ENCODE peak calls at places on chromosomes 2 and 18, in six cellular contexts. I is A549, O is sigmoid colon, X is endothelial cell of umbilical vein, N is GM12891, S is prostate gland. V is an unnamed sample.

GRCh38 chr18:24616638-24617037 is 156.2 kb downstream of the HRH4 start:
- DNase-seq in X (no peak), O (no peak), N (no peak), S (no peak), I (no peak), V (no peak)

GRCh38 chr2:157052685-157053224 is 204.8 kb upstream of the GALNT5 start:
- DNase-seq in S (no peak), I (peak), N (no peak), O (no peak), X (peak), V (peak)

GRCh38 chr2:240507060-240507777 is 50.6 kb downstream of the ANKMY1 start:
- DNase-seq in O (no peak), N (no peak), I (no peak), S (peak), X (no peak), V (no peak)

GRCh38 chr2:117470311-117471095 is 344.0 kb upstream of the DDX18 start:
- DNase-seq in O (no peak), I (peak), N (peak), X (no peak), S (peak), V (peak)

GRCh38 chr2:9779572-9780264 is 63.6 kb upstream of the TAF1B start:
- DNase-seq in N (peak), S (no peak), I (no peak), O (no peak), X (no peak), V (no peak)

GRCh38 chr2:151260492-151261239 is 997 bp downstream of the RBM43 start:
- DNase-seq in N (no peak), O (no peak), S (no peak), X (peak), I (no peak), V (no peak)

GRCh38 chr2:144937899-144938298 is 418.0 kb upstream of the ZEB2 start:
- DNase-seq in O (no peak), S (no peak), N (no peak), X (no peak), I (no peak), V (no peak)

GRCh38 chr18:3595282-3596273 is 145.6 kb downstream of the TGIF1 start:
- DNase-seq in N (no peak), I (peak), O (peak), X (peak), S (peak), V (no peak)

GRCh38 chr2:17336458-17336857 is 181.8 kb downstream of the RAD51AP2 start:
- DNase-seq in N (no peak), X (no peak), I (no peak), S (peak), O (no peak), V (no peak)

GRCh38 chr2:51710222-51710621 is 678.3 kb upstream of the NRXN1 start:
- DNase-seq in O (no peak), S (no peak), I (peak), X (no peak), N (peak), V (no peak)

GRCh38 chr2:207502799-207503198 is 27.0 kb upstream of the CREB1 start:
- DNase-seq in O (no peak), N (no peak), I (no peak), S (no peak), X (no peak), V (no peak)

GRCh38 chr2:8669157-8669852 is 12.6 kb upstream of the ID2 start:
- DNase-seq in N (no peak), S (no peak), X (no peak), I (no peak), O (no peak), V (no peak)

GRCh38 chr18:29969876-29970275 is 1072.7 kb downstream of the DSC3 start:
- DNase-seq in X (no peak), S (no peak), N (no peak), O (no peak), I (no peak), V (no peak)

GRCh38 chr2:17617508-17617907 is 77.0 kb downstream of the VSNL1 start:
- DNase-seq in S (no peak), I (no peak), N (no peak), O (no peak), X (no peak), V (no peak)

GRCh38 chr2:26330114-26330581 is 15.8 kb upstream of the SELENOI start:
- DNase-seq in N (peak), S (peak), O (peak), X (peak), I (peak), V (peak)

GRCh38 chr2:231093956-231094355 is 30.9 kb downstream of the HTR2B start:
- DNase-seq in N (no peak), X (no peak), S (no peak), I (no peak), O (no peak), V (no peak)

GRCh38 chr2:170812716-170813585 is 3.7 kb upstream of the GAD1 start:
- DNase-seq in I (peak), S (peak), X (peak), O (no peak), N (no peak), V (peak)

GRCh38 chr2:48479923-48480322 is 50.0 kb upstream of the STON1 start:
- DNase-seq in N (no peak), X (peak), O (no peak), S (no peak), I (no peak), V (no peak)

GRCh38 chr2:204434660-204435462 is 110.4 kb upstream of the PARD3B start:
- DNase-seq in I (no peak), S (no peak), O (no peak), X (no peak), N (no peak), V (no peak)

GRCh38 chr2:206158563-206159345 is 490 bp downstream of the NDUFS1 start:
- DNase-seq in X (no peak), N (no peak), S (no peak), I (peak), O (no peak), V (no peak)

GRCh38 chr2:217846321-217846743 is 156.5 kb downstream of the TNS1 start:
- DNase-seq in S (no peak), O (no peak), I (no peak), X (no peak), N (no peak), V (no peak)

GRCh38 chr2:177466337-177467195 is 74.0 kb downstream of the AGPS start:
- DNase-seq in S (no peak), I (no peak), N (no peak), O (no peak), X (no peak), V (peak)

GRCh38 chr18:36818652-36819051 is 10.2 kb downstream of the TPGS2 start:
- DNase-seq in O (no peak), S (no peak), X (no peak), N (no peak), I (no peak), V (no peak)

GRCh38 chr18:46264255-46264654 is 160.1 kb downstream of the HAUS1 start:
- DNase-seq in N (no peak), X (peak), S (no peak), I (peak), O (no peak), V (no peak)

GRCh38 chr2:143171817-143172216 is 42.6 kb downstream of the ARHGAP15 start:
- DNase-seq in O (no peak), I (peak), N (no peak), X (no peak), S (no peak), V (no peak)

GRCh38 chr2:233966388-233966787 is 49.2 kb downstream of the TRPM8 start:
- DNase-seq in S (no peak), I (no peak), N (no peak), O (no peak), X (no peak), V (no peak)

GRCh38 chr2:186544255-186544675 is 45.6 kb upstream of the ITGAV start:
- DNase-seq in O (no peak), I (peak), N (no peak), X (peak), S (peak), V (peak)

GRCh38 chr2:43005211-43005974 is 213.0 kb upstream of the HAAO start:
- DNase-seq in O (no peak), N (no peak), X (no peak), I (no peak), S (peak), V (no peak)

GRCh38 chr2:215765729-215766360 is 247.5 kb downstream of the MREG start:
- DNase-seq in O (no peak), X (no peak), S (no peak), N (no peak), I (no peak), V (no peak)

DNA sequence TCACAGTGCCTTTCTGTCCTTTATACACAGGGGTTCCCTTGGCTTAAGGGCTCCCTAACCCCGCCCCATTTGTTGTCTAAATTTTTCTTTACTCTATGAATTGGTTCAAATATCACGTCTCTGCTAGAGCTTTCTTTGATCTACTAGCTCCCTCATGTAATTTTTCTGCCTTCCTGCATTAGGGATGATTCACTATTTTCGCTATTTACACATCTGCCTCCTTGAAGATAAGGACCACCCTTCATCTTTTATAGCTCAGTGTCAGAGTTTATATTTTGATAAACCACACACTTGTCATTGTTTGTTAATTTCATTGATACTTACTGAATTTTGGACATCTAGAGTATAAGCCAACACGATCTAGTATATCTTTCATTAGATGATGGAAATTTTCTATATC is 169.2 kb downstream of the LPIN1 start:
- DNase-seq in X (no peak), I (no peak), N (no peak), S (no peak), O (no peak), V (no peak)
- TF ChIP-seq POLR2A in X (no peak), I (no peak), N (no peak), S (no peak), O (no peak), V (no peak)

GRCh38 chr2:66431840-66432511 is 2.9 kb upstream of the MEIS1 start:
- DNase-seq in N (no peak), I (no peak), S (no peak), O (peak), X (no peak), V (no peak)

GRCh38 chr2:66433945-66434678 is 813 bp upstream of the MEIS1 start:
- DNase-seq in O (peak), S (peak), X (peak), I (peak), N (no peak), V (peak)

GRCh38 chr2:66433695-66433944 is 1.3 kb upstream of the MEIS1 start:
- DNase-seq in I (no peak), N (no peak), X (no peak), O (no peak), S (no peak), V (no peak)

GRCh38 chr2:66434679-66435548 is at the start of gene MEIS1:
- DNase-seq in X (peak), O (peak), N (no peak), I (peak), S (peak), V (peak)

GRCh38 chr2:66432801-66433694 is 1.9 kb upstream of the MEIS1 start:
- DNase-seq in X (peak), O (peak), I (peak), S (peak), N (no peak), V (peak)
- TF ChIP-seq POLR2A in X (no peak), O (peak), I (no peak), S (peak), N (no peak), V (no peak)

DNA sequence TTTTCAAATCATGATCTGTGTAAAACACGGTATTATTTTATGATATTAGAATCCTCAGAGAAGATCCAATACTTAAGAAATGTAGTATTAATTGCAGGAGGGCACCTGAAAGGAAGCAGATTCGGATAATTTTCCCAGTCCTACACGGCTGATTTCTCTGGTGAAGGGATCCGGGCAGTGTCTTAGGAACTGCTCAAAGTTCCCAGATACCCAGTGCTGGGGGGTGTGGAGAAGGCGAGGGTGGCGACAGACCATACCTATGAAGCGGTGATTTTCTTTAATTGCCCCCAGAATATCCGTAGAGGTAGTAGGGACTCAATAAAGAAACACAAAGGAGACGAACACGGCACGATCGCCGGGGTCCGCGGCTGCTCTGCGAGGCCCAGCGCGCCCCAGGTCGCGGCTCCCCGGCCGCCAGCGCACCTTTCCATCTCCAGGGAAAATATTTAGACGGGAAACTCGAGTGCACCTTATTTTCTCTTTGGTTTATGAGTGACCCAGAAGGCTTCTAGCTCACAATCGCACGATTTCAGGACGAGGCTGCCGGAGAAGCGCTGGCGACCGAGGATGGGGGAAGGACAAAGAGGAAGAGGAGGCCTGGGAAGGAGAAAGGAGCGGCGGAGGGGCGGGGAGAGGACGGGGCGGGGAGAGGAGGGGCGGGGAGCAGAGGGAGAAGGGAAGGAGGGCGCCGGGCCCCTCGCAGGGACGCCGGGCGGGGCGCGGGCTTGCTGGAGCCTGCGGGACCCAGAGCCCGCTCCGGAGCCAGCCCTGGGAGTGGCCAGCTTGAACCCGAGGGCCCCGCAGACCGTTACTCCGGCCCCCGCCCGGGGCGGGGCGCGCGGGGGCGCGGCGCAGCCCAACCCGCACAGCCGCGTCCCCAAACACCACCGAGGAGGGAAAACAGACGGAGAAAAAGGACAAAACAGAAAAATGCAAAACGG is 1.2 kb upstream of the SOX11 start:
- DNase-seq in S (no peak), X (no peak), O (no peak), I (no peak), N (no peak), V (no peak)
- TF ChIP-seq POLR2A in S (no peak), X (no peak), O (no peak), I (no peak), N (no peak), V (no peak)

GRCh38 chr2:85547859-85548607 is 9.1 kb downstream of the MAT2A start:
- DNase-seq in S (no peak), X (no peak), O (no peak), N (no peak), I (no peak), V (no peak)

GRCh38 chr2:85548608-85548900 is 9.6 kb downstream of the MAT2A start:
- DNase-seq in X (no peak), N (no peak), S (no peak), I (no peak), O (no peak), V (no peak)

GRCh38 chr2:85547089-85547858 is 8.3 kb downstream of the MAT2A start:
- DNase-seq in S (no peak), N (no peak), I (no peak), O (no peak), X (no peak), V (no peak)

GRCh38 chr2:85542777-85543176 is 3.8 kb downstream of the MAT2A start:
- DNase-seq in S (no peak), O (no peak), X (no peak), I (no peak), N (no peak), V (no peak)

GRCh38 chr2:85545780-85546240 is 6.8 kb downstream of the MAT2A start:
- DNase-seq in S (no peak), O (no peak), X (no peak), I (peak), N (no peak), V (no peak)
- TF ChIP-seq POLR2A in S (no peak), O (no peak), X (no peak), I (no peak), N (peak), V (no peak)

V was measured in H54.